ENCODE peak calls at places on chromosome 12, in nine cellular contexts. I is endothelial cell of umbilical vein, K is uterus, L is neural crest cell, P is lung, E is astrocyte of the cerebellum, U is AG10803, X is foreskin fibroblast, Q is endodermal cell. H is an unnamed sample.

GRCh38 chr12:89969098-89969497 is 260.5 kb upstream of the ATP2B1 start:
- DNase-seq in Q (no peak), K (no peak), U (no peak), X (no peak), I (no peak), P (no peak), E (no peak), L (no peak), H (no peak)

GRCh38 chr12:122820838-122821271 is 14.4 kb upstream of the HIP1R start:
- DNase-seq in Q (no peak), K (no peak), U (no peak), E (no peak), X (no peak), I (no peak), L (no peak), P (no peak), H (no peak)

GRCh38 chr12:13165578-13166120 is 30.9 kb upstream of the EMP1 start:
- DNase-seq in L (no peak), X (peak; percentile 76), Q (peak; percentile 78), U (peak; percentile 77), K (peak; percentile 55), E (no peak), I (peak; percentile 85), P (peak; percentile 86), H (peak; percentile 75)

GRCh38 chr12:84676787-84677186 is 235.8 kb downstream of the SLC6A15 start:
- DNase-seq in I (no peak), Q (no peak), K (no peak), U (no peak), L (no peak), P (no peak), X (no peak), E (no peak), H (no peak)

GRCh38 chr12:104695453-104696148 is 238.9 kb downstream of the CHST11 start:
- DNase-seq in P (no peak), Q (peak; percentile 51), K (no peak), L (no peak), X (peak; percentile 53), E (peak; percentile 94), U (peak; percentile 74), I (peak; percentile 65), H (peak; percentile 93)

GRCh38 chr12:67661311-67662011 is 12.9 kb downstream of the DYRK2 start:
- DNase-seq in P (no peak), X (peak; percentile 87), U (peak; percentile 84), E (no peak), L (no peak), Q (no peak), K (no peak), I (no peak), H (peak; percentile 65)

GRCh38 chr12:65094722-65095121 is 26.4 kb downstream of the WIF1 start:
- DNase-seq in I (no peak), U (no peak), E (no peak), Q (no peak), K (no peak), L (no peak), X (no peak), P (no peak), H (no peak)

GRCh38 chr12:5407457-5407856 is 24.5 kb upstream of the NTF3 start:
- DNase-seq in P (no peak), U (no peak), K (no peak), L (no peak), I (no peak), E (no peak), X (peak; percentile 28), Q (no peak), H (no peak)

GRCh38 chr12:45076417-45077031 is 25.6 kb upstream of the DBX2 start:
- DNase-seq in E (no peak), K (no peak), L (no peak), P (no peak), Q (peak; percentile 81), X (no peak), I (no peak), U (no peak), H (no peak)

GRCh38 chr12:128425883-128426282 is 158.9 kb downstream of the TMEM132C start:
- DNase-seq in X (no peak), E (no peak), I (no peak), L (no peak), P (no peak), K (no peak), U (no peak), Q (no peak), H (no peak)

GRCh38 chr12:30358113-30358512 is 337.6 kb downstream of the IPO8 start:
- DNase-seq in K (no peak), X (no peak), I (no peak), U (no peak), Q (no peak), L (no peak), E (no peak), P (no peak), H (no peak)

GRCh38 chr12:129911437-129912049 is 7.7 kb upstream of the TMEM132D start:
- DNase-seq in U (peak; percentile 21), E (peak; percentile 39), Q (peak; percentile 93), L (peak; percentile 62), I (no peak), P (no peak), X (peak; percentile 4), K (no peak), H (no peak)

GRCh38 chr12:106022568-106023012 is 116.2 kb downstream of the NUAK1 start:
- DNase-seq in P (no peak), Q (no peak), U (no peak), E (no peak), X (no peak), L (no peak), I (peak; percentile 13), K (no peak), H (peak; percentile 30)

GRCh38 chr12:90940872-90941499 is 14.0 kb downstream of the CCER1 start:
- DNase-seq in X (peak; percentile 77), L (no peak), U (peak; percentile 72), Q (no peak), I (peak; percentile 75), E (peak; percentile 38), P (no peak), K (no peak), H (peak; percentile 84)

GRCh38 chr12:67807808-67808207 is 159.3 kb downstream of the DYRK2 start:
- DNase-seq in P (no peak), I (no peak), L (no peak), E (no peak), Q (no peak), X (peak; percentile 42), K (no peak), U (peak; percentile 10), H (peak; percentile 73)

GRCh38 chr12:89040146-89040964 is 311.9 kb downstream of the DUSP6 start:
- DNase-seq in E (no peak), I (no peak), K (no peak), X (no peak), P (no peak), Q (peak; percentile 55), L (no peak), U (no peak), H (peak; percentile 8)

DNA sequence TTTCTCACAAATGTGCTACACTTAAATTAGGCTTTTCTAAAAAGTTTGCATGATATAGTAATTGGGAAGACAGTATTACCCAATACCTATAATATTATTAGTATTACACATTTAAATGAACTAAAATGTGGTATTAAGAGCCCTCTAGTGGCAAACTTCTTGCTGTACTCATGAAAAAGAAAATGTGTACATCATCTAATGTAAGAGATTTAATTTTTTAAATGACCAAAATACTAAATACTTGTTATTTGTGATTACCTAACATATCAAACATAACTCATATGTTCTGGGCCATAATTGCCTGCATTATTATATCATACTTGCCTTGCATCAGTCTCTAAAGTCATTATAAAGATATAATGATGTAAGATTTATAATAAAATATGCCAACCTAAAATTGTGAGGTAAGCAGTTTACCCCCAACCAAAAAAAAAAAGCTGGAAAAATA is 64.2 kb downstream of the DNAI7 start:
- DNase-seq in U (peak; percentile 57), P (no peak), E (peak; percentile 19), I (peak; percentile 49), K (no peak), L (no peak), Q (no peak), X (peak; percentile 61), H (peak; percentile 73)
- TF ChIP-seq CTCF in U (peak; percentile 71), P (peak; percentile 56), E (peak; percentile 24), I (peak; percentile 34), K (peak; percentile 64), L (peak; percentile 99), Q (peak; percentile 100), X (peak; percentile 33), H (peak; percentile 49)

DNA sequence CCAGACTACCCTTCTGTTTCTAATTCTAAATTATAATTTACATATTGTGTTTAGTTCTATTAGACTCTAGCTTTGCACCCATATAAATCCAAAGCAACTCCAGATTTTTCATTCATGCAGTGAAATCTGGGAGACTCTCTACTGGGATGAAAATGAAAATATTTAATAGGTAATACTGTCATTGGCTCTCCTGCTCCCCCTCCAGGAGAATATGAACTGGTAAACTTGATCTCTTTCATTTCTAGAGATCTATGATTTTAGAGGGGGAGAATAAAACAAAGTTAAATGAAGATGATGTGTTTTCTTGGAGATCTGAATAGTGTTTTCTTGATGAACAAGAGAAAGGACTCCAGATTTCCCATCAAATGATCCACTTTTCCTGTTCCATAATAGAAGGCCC is 104.3 kb upstream of the TMCC3 start:
- DNase-seq in E (no peak), Q (no peak), U (no peak), K (no peak), X (peak; percentile 45), I (no peak), P (no peak), L (no peak), H (peak; percentile 22)
- TF ChIP-seq CTCF in E (peak; percentile 34), Q (peak; percentile 27), U (peak; percentile 8), K (no peak), X (peak; percentile 3), I (peak; percentile 13), P (no peak), L (peak; percentile 36), H (peak; percentile 55)

GRCh38 chr12:93677195-93678064 is at the start of gene CRADD:
- DNase-seq in Q (peak; percentile 95), I (peak; percentile 97), U (peak; percentile 99), E (peak; percentile 99), K (peak; percentile 78), L (peak; percentile 61), P (peak; percentile 89), X (peak; percentile 97), H (peak; percentile 100)
- TF ChIP-seq CTCF in Q (no peak), I (no peak), U (no peak), E (no peak), K (no peak), L (peak; percentile 12), P (no peak), X (no peak), H (no peak)

DNA sequence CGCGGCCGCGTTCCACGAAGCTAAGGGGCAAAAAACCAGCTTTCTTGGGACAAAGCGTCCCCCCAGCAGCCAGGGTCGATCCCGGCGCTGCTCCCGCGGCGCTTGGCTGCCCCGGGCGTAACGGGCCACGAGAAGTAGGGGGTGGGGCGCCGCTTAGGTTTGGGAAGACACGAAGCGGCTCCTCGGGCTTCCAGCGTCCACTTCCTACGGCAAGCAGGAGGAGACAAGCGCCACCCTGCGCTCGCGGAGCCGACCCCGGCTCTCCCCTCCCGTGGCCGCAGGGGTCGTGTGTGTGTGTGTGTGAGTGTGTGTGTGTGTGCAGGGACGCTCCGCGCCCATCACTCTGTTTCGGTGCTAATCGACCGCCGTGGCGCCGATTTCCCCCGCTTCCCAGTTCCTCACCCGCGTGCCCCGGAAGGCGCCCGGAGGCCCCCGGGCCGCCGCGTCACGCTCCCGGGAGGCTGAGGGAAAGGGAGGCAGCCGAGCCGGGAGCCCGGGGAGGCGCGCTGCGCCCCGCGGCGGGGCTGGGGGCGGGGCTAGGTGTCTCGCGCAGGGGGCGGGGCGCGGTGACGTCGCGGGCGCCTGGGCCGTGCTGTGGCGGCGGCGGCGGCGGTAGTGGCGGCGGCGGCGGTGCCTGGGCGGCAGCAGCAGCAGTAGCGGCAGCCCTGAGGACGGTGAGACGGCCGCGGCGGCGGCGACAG is at the start of gene ERC1:
- DNase-seq in K (peak; percentile 89), X (peak; percentile 94), I (peak; percentile 82), Q (peak; percentile 95), L (peak; percentile 85), E (peak; percentile 56), P (peak; percentile 88), U (peak; percentile 89), H (peak; percentile 88)
- TF ChIP-seq CTCF in K (no peak), X (no peak), I (no peak), Q (peak; percentile 47), L (no peak), E (no peak), P (no peak), U (no peak), H (no peak)